ENCODE peak calls at places on chromosomes 2 and 18, in eight cellular contexts. I is NCI-H748 treated with DMSO at 0.1 percent for 48 hours; E is hepatic stellate cell; M is fibroblast of lung; T is stimulated activated CD4-positive, alpha-beta T cell treated with anti-CD3 and anti-CD28 coated beads, Interleukin-1b, Interleukin-23, amount 100 ng/mL, for 24 hours; Z is HuH-7.5; X is left colon; B is HuH-7. J is an unnamed sample.

GRCh38 chr2:45002661-45003210 is 6.5 kb downstream of the SIX2 start:
- DNase-seq in I (no peak), E (no peak), M (no peak), T (no peak), Z (no peak), X (no peak), B (no peak), J (no peak)

GRCh38 chr2:204333861-204334260 is 211.4 kb upstream of the PARD3B start:
- DNase-seq in I (no peak), E (no peak), M (no peak), T (no peak), Z (no peak), X (no peak), B (no peak), J (no peak)

GRCh38 chr18:33304277-33304676 is 136.2 kb downstream of the CCDC178 start:
- DNase-seq in I (no peak), E (no peak), M (no peak), T (no peak), Z (no peak), X (no peak), B (no peak), J (no peak)

GRCh38 chr2:112703684-112704083 is 17.1 kb upstream of the NT5DC4 start:
- DNase-seq in I (no peak), E (no peak), M (no peak), T (no peak), Z (no peak), X (no peak), B (no peak), J (no peak)

GRCh38 chr2:88751770-88752169 is 60.3 kb downstream of the RPIA start:
- DNase-seq in I (no peak), E (no peak), M (no peak), T (no peak), Z (no peak), X (no peak), B (no peak), J (no peak)

GRCh38 chr2:44348385-44348784 is 12.9 kb downstream of the PREPL start:
- DNase-seq in I (no peak), E (peak; percentile 43), M (peak; percentile 61), T (no peak), Z (no peak), X (no peak), B (no peak), J (no peak)

GRCh38 chr2:26316041-26316440 is 29.9 kb upstream of the SELENOI start:
- DNase-seq in I (no peak), E (no peak), M (no peak), T (no peak), Z (no peak), X (no peak), B (no peak), J (no peak)

GRCh38 chr2:121191191-121192170 is 93.5 kb downstream of the TFCP2L1 start:
- DNase-seq in I (no peak), E (no peak), M (no peak), T (no peak), Z (no peak), X (no peak), B (no peak), J (no peak)

GRCh38 chr2:21910832-21911507 is 787.2 kb downstream of the TDRD15 start:
- DNase-seq in I (no peak), E (no peak), M (no peak), T (no peak), Z (no peak), X (no peak), B (no peak), J (no peak)

GRCh38 chr2:145875011-145875410 is 1355.1 kb upstream of the ZEB2 start:
- DNase-seq in I (no peak), E (no peak), M (no peak), T (no peak), Z (no peak), X (no peak), B (no peak), J (no peak)

GRCh38 chr18:22285299-22286140 is 116.1 kb downstream of the GATA6 start:
- DNase-seq in I (no peak), E (no peak), M (no peak), T (no peak), Z (no peak), X (no peak), B (no peak), J (no peak)

GRCh38 chr18:59617468-59617932 is 79.7 kb downstream of the CCBE1 start:
- DNase-seq in I (no peak), E (no peak), M (no peak), T (no peak), Z (no peak), X (no peak), B (no peak), J (peak; percentile 43)

GRCh38 chr2:196096982-196097745 is 28.5 kb upstream of the DNAH7 start:
- DNase-seq in I (no peak), E (no peak), M (no peak), T (no peak), Z (no peak), X (no peak), B (no peak), J (no peak)

GRCh38 chr2:160493227-160494028 is at the start of gene RBMS1:
- DNase-seq in I (peak; percentile 59), E (peak; percentile 54), M (peak; percentile 66), T (peak; percentile 36), Z (peak; percentile 71), X (peak; percentile 33), B (peak; percentile 80), J (peak; percentile 71)

GRCh38 chr2:182649316-182649715 is 66.7 kb upstream of the DNAJC10 start:
- DNase-seq in I (peak; percentile 74), E (peak; percentile 17), M (peak; percentile 47), T (no peak), Z (peak; percentile 10), X (no peak), B (peak; percentile 36), J (peak; percentile 15)

GRCh38 chr2:157254041-157254440 is 3.5 kb upstream of the GALNT5 start:
- DNase-seq in I (no peak), E (no peak), M (no peak), T (no peak), Z (no peak), X (no peak), B (no peak), J (no peak)